ENCODE peak calls at places on chromosome 2, in ten cellular contexts. One of them, this sample, is unnamed.

GRCh38 chr2:1613731-1614354 is 130.5 kb downstream of the PXDN start:
- DNase-seq in transverse colon: no peak
- DNase-seq in H1: no peak
- DNase-seq in right lobe of liver: no peak
- DNase-seq in heart left ventricle: peak; percentile 68
- DNase-seq in uterus: no peak
- DNase-seq in spleen: no peak
- DNase-seq in endothelial cell of umbilical vein: no peak
- DNase-seq in body of pancreas: no peak
- DNase-seq in sigmoid colon: no peak
- DNase-seq in this sample: no peak

GRCh38 chr2:221572821-221573429 is 821 bp upstream of the EPHA4 start:
- DNase-seq in H1: peak; percentile 66
- DNase-seq in uterus: no peak
- DNase-seq in right lobe of liver: no peak
- DNase-seq in spleen: no peak
- DNase-seq in sigmoid colon: peak; percentile 76
- DNase-seq in heart left ventricle: peak; percentile 54
- DNase-seq in transverse colon: peak; percentile 66
- DNase-seq in endothelial cell of umbilical vein: peak; percentile 71
- DNase-seq in body of pancreas: peak; percentile 51
- DNase-seq in this sample: peak; percentile 63

GRCh38 chr2:112864072-112864471 is 27.5 kb upstream of the IL1B start:
- DNase-seq in sigmoid colon: no peak
- DNase-seq in transverse colon: no peak
- DNase-seq in uterus: no peak
- DNase-seq in right lobe of liver: no peak
- DNase-seq in endothelial cell of umbilical vein: no peak
- DNase-seq in body of pancreas: no peak
- DNase-seq in H1: no peak
- DNase-seq in heart left ventricle: no peak
- DNase-seq in spleen: no peak
- DNase-seq in this sample: no peak

GRCh38 chr2:232013701-232014353 is 52.3 kb downstream of the DIS3L2 start:
- DNase-seq in sigmoid colon: no peak
- DNase-seq in endothelial cell of umbilical vein: no peak
- DNase-seq in spleen: no peak
- DNase-seq in uterus: no peak
- DNase-seq in heart left ventricle: no peak
- DNase-seq in transverse colon: no peak
- DNase-seq in body of pancreas: no peak
- DNase-seq in H1: no peak
- DNase-seq in right lobe of liver: no peak
- DNase-seq in this sample: no peak

GRCh38 chr2:149020432-149020851 is 18.1 kb upstream of the LYPD6B start:
- DNase-seq in uterus: no peak
- DNase-seq in transverse colon: peak; percentile 60
- DNase-seq in endothelial cell of umbilical vein: no peak
- DNase-seq in sigmoid colon: no peak
- DNase-seq in spleen: no peak
- DNase-seq in heart left ventricle: no peak
- DNase-seq in body of pancreas: no peak
- DNase-seq in H1: no peak
- DNase-seq in right lobe of liver: no peak
- DNase-seq in this sample: no peak

GRCh38 chr2:180122874-180123273 is 115.8 kb upstream of the CWC22 start:
- DNase-seq in right lobe of liver: no peak
- DNase-seq in heart left ventricle: no peak
- DNase-seq in body of pancreas: no peak
- DNase-seq in spleen: no peak
- DNase-seq in endothelial cell of umbilical vein: no peak
- DNase-seq in sigmoid colon: no peak
- DNase-seq in transverse colon: no peak
- DNase-seq in H1: no peak
- DNase-seq in uterus: no peak
- DNase-seq in this sample: no peak

GRCh38 chr2:217756375-217757107 is 246.3 kb downstream of the TNS1 start:
- DNase-seq in transverse colon: peak; percentile 57
- DNase-seq in endothelial cell of umbilical vein: peak; percentile 42
- DNase-seq in heart left ventricle: peak; percentile 65
- DNase-seq in body of pancreas: peak; percentile 51
- DNase-seq in uterus: peak; percentile 79
- DNase-seq in right lobe of liver: peak; percentile 73
- DNase-seq in sigmoid colon: peak; percentile 87
- DNase-seq in spleen: peak; percentile 88
- DNase-seq in H1: peak; percentile 98
- DNase-seq in this sample: peak; percentile 35

GRCh38 chr2:146677280-146677679 is 1167.5 kb upstream of the ACVR2A start:
- DNase-seq in endothelial cell of umbilical vein: no peak
- DNase-seq in spleen: no peak
- DNase-seq in sigmoid colon: no peak
- DNase-seq in body of pancreas: no peak
- DNase-seq in heart left ventricle: no peak
- DNase-seq in right lobe of liver: no peak
- DNase-seq in H1: no peak
- DNase-seq in transverse colon: no peak
- DNase-seq in uterus: no peak
- DNase-seq in this sample: no peak

GRCh38 chr2:58484201-58484600 is 243.1 kb upstream of the FANCL start:
- DNase-seq in heart left ventricle: no peak
- DNase-seq in body of pancreas: no peak
- DNase-seq in endothelial cell of umbilical vein: no peak
- DNase-seq in sigmoid colon: no peak
- DNase-seq in H1: no peak
- DNase-seq in uterus: no peak
- DNase-seq in spleen: no peak
- DNase-seq in right lobe of liver: no peak
- DNase-seq in transverse colon: no peak
- DNase-seq in this sample: no peak

GRCh38 chr2:129080715-129081472 is 762.2 kb upstream of the HS6ST1 start:
- DNase-seq in body of pancreas: no peak
- DNase-seq in H1: no peak
- DNase-seq in transverse colon: no peak
- DNase-seq in sigmoid colon: no peak
- DNase-seq in right lobe of liver: no peak
- DNase-seq in endothelial cell of umbilical vein: no peak
- DNase-seq in uterus: no peak
- DNase-seq in heart left ventricle: no peak
- DNase-seq in spleen: no peak
- DNase-seq in this sample: no peak
- TF ChIP-seq POLR2A in body of pancreas: no peak
- TF ChIP-seq POLR2A in H1: no peak
- TF ChIP-seq POLR2A in transverse colon: no peak
- TF ChIP-seq POLR2A in sigmoid colon: no peak
- TF ChIP-seq POLR2A in right lobe of liver: no peak
- TF ChIP-seq POLR2A in endothelial cell of umbilical vein: no peak
- TF ChIP-seq POLR2A in uterus: no peak
- TF ChIP-seq POLR2A in heart left ventricle: no peak
- TF ChIP-seq POLR2A in spleen: no peak
- TF ChIP-seq POLR2A in this sample: no peak

DNA sequence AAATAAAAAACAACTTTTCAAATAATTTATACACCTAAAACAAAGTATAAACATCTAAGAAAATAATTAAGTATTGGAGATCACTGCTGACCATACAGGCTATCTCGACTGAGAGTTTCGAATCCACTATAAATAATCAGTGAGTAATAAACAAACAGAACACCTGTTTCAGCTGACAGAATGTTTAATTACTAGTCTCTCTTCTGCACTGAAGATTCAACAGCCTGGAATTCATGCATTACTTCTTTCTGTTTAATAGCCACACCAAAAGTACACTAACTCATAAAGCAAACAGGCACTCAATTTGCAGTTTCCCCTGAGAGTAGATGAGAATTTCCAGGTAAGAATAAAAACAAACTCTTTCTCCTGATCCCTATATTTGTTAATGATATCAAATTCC is 138.5 kb downstream of the RBMS1 start:
- DNase-seq in body of pancreas: no peak
- DNase-seq in spleen: no peak
- DNase-seq in heart left ventricle: no peak
- DNase-seq in transverse colon: no peak
- DNase-seq in right lobe of liver: no peak
- DNase-seq in uterus: no peak
- DNase-seq in sigmoid colon: no peak
- DNase-seq in H1: no peak
- DNase-seq in endothelial cell of umbilical vein: no peak
- DNase-seq in this sample: no peak
- H3K36me3 ChIP-seq in body of pancreas: no peaks in the 10 kb centered on the region
- H3K36me3 ChIP-seq in spleen: peaks cover 4% of the 10 kb centered on the region
- H3K36me3 ChIP-seq in heart left ventricle: peaks cover 11% of the 10 kb centered on the region
- H3K36me3 ChIP-seq in transverse colon: no peaks in the 10 kb centered on the region
- H3K36me3 ChIP-seq in right lobe of liver: no peaks in the 10 kb centered on the region
- H3K36me3 ChIP-seq in uterus: no peaks in the 10 kb centered on the region
- H3K36me3 ChIP-seq in sigmoid colon: no peaks in the 10 kb centered on the region
- H3K36me3 ChIP-seq in H1: peaks cover 2% of the 10 kb centered on the region
- H3K36me3 ChIP-seq in endothelial cell of umbilical vein: no peaks in the 10 kb centered on the region
- H3K36me3 ChIP-seq in this sample: no peaks in the 10 kb centered on the region

DNA sequence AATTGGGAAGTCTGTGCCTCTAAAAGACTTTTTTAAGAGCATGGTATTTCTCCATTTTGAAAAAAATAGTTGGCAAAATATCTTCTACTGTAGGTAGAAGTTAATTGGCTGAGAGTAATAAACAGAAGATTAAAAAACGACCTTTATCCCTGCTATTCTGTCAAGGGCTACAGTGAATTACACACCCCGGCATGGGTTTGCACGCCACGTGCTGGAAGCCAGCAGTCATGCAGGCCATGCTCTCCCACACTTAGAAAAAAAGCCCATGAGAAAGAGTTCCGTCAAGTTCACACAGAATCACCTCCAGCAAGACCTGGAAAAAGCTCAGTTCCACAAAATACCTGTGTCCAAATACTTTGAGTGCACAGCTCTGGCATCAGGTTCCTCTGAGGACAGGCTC is 26.8 kb downstream of the FAM110C start:
- DNase-seq in spleen: no peak
- DNase-seq in heart left ventricle: no peak
- DNase-seq in H1: no peak
- DNase-seq in endothelial cell of umbilical vein: no peak
- DNase-seq in body of pancreas: peak; percentile 70
- DNase-seq in uterus: no peak
- DNase-seq in transverse colon: peak; percentile 74
- DNase-seq in sigmoid colon: no peak
- DNase-seq in right lobe of liver: peak; percentile 61
- DNase-seq in this sample: peak; percentile 75
- TF ChIP-seq POLR2A in spleen: no peak
- TF ChIP-seq POLR2A in heart left ventricle: no peak
- TF ChIP-seq POLR2A in H1: no peak
- TF ChIP-seq POLR2A in endothelial cell of umbilical vein: no peak
- TF ChIP-seq POLR2A in body of pancreas: no peak
- TF ChIP-seq POLR2A in uterus: no peak
- TF ChIP-seq POLR2A in transverse colon: no peak
- TF ChIP-seq POLR2A in sigmoid colon: no peak
- TF ChIP-seq POLR2A in right lobe of liver: no peak
- TF ChIP-seq POLR2A in this sample: no peak

GRCh38 chr2:238067939-238068338 is 7.1 kb downstream of the SCLY start:
- DNase-seq in heart left ventricle: no peak
- DNase-seq in right lobe of liver: no peak
- DNase-seq in endothelial cell of umbilical vein: no peak
- DNase-seq in uterus: no peak
- DNase-seq in body of pancreas: no peak
- DNase-seq in spleen: no peak
- DNase-seq in sigmoid colon: no peak
- DNase-seq in H1: no peak
- DNase-seq in transverse colon: no peak
- DNase-seq in this sample: no peak
- H3K36me3 ChIP-seq in heart left ventricle: peaks cover 77% of the 10 kb centered on the region
- H3K36me3 ChIP-seq in right lobe of liver: peaks cover 9% of the 10 kb centered on the region
- H3K36me3 ChIP-seq in endothelial cell of umbilical vein: peaks cover 6% of the 10 kb centered on the region
- H3K36me3 ChIP-seq in uterus: no peaks in the 10 kb centered on the region
- H3K36me3 ChIP-seq in body of pancreas: peaks cover 5% of the 10 kb centered on the region
- H3K36me3 ChIP-seq in spleen: peaks cover 55% of the 10 kb centered on the region
- H3K36me3 ChIP-seq in sigmoid colon: peaks cover 28% of the 10 kb centered on the region
- H3K36me3 ChIP-seq in H1: peaks cover 83% of the 10 kb centered on the region
- H3K36me3 ChIP-seq in transverse colon: no peaks in the 10 kb centered on the region
- H3K36me3 ChIP-seq in this sample: no peaks in the 10 kb centered on the region

GRCh38 chr2:28753043-28753683 is 1.5 kb downstream of the PPP1CB start:
- DNase-seq in spleen: peak; percentile 79
- DNase-seq in sigmoid colon: peak; percentile 86
- DNase-seq in endothelial cell of umbilical vein: peak; percentile 86
- DNase-seq in transverse colon: peak; percentile 82
- DNase-seq in heart left ventricle: peak; percentile 65
- DNase-seq in right lobe of liver: peak; percentile 38
- DNase-seq in H1: no peak
- DNase-seq in body of pancreas: peak; percentile 74
- DNase-seq in uterus: peak; percentile 75
- DNase-seq in this sample: peak; percentile 43
- TF ChIP-seq POLR2A in spleen: no peak
- TF ChIP-seq POLR2A in sigmoid colon: no peak
- TF ChIP-seq POLR2A in endothelial cell of umbilical vein: peak; percentile 38
- TF ChIP-seq POLR2A in transverse colon: peak; percentile 57
- TF ChIP-seq POLR2A in heart left ventricle: no peak
- TF ChIP-seq POLR2A in right lobe of liver: no peak
- TF ChIP-seq POLR2A in H1: no peak
- TF ChIP-seq POLR2A in body of pancreas: peak; percentile 59
- TF ChIP-seq POLR2A in uterus: peak; percentile 63
- TF ChIP-seq POLR2A in this sample: peak; percentile 29